ENCODE peak calls at places on chromosomes 2 and 18, in nine cellular contexts. E is right atrium auricular region, T is adrenal gland, M is prostate gland, R is heart right ventricle, S is breast epithelium, X is transverse colon, V is colonic mucosa, D is tibial artery. W is an unnamed sample.

GRCh38 chr18:58649966-58650816 is 21.1 kb upstream of the MALT1 start:
- DNase-seq in E (no peak), T (no peak), M (no peak), R (no peak), S (no peak), X (no peak), V (no peak), D (no peak), W (no peak)

GRCh38 chr2:43210467-43211303 is 15.7 kb downstream of the ZFP36L2 start:
- DNase-seq in E (no peak), T (no peak), M (no peak), R (peak; percentile 61), S (no peak), X (peak; percentile 68), V (peak; percentile 71), D (peak; percentile 75), W (peak; percentile 23)

GRCh38 chr18:63994783-63995399 is 25.0 kb downstream of the SERPINB8 start:
- DNase-seq in E (peak; percentile 67), T (peak; percentile 39), M (no peak), R (peak; percentile 23), S (peak; percentile 29), X (peak; percentile 40), V (peak; percentile 31), D (no peak), W (peak; percentile 45)

GRCh38 chr2:46534589-46534988 is 55.2 kb downstream of the TMEM247 start:
- DNase-seq in E (no peak), T (no peak), M (no peak), R (no peak), S (no peak), X (no peak), V (no peak), D (no peak), W (no peak)

GRCh38 chr2:237860273-237860935 is 981 bp downstream of the RAMP1 start:
- DNase-seq in E (no peak), T (no peak), M (no peak), R (no peak), S (no peak), X (no peak), V (no peak), D (no peak), W (peak; percentile 46)

GRCh38 chr2:64487256-64488049 is 33.5 kb downstream of the LGALSL start:
- DNase-seq in E (no peak), T (no peak), M (no peak), R (no peak), S (no peak), X (no peak), V (no peak), D (no peak), W (peak; percentile 14)

GRCh38 chr18:42255908-42256765 is 301.1 kb downstream of the PIK3C3 start:
- DNase-seq in E (no peak), T (no peak), M (no peak), R (no peak), S (no peak), X (no peak), V (no peak), D (no peak), W (no peak)

GRCh38 chr2:96156926-96157648 is 11.8 kb upstream of the DUSP2 start:
- DNase-seq in E (no peak), T (no peak), M (no peak), R (no peak), S (no peak), X (no peak), V (no peak), D (no peak), W (no peak)

GRCh38 chr2:26561918-26562810 is 79.0 kb downstream of the CIB4 start:
- DNase-seq in E (no peak), T (no peak), M (no peak), R (peak; percentile 46), S (peak; percentile 50), X (peak; percentile 61), V (peak; percentile 60), D (peak; percentile 66), W (peak; percentile 75)

GRCh38 chr2:16382451-16382850 is 283.2 kb downstream of the CYRIA start:
- DNase-seq in E (no peak), T (no peak), M (no peak), R (no peak), S (no peak), X (no peak), V (no peak), D (no peak), W (no peak)

GRCh38 chr18:48719988-48720654 is 181.3 kb downstream of the CTIF start:
- DNase-seq in E (no peak), T (peak; percentile 67), M (no peak), R (no peak), S (no peak), X (no peak), V (no peak), D (no peak), W (no peak)

GRCh38 chr2:95552911-95553310 is 38.9 kb upstream of the TRIM43 start:
- DNase-seq in E (peak; percentile 64), T (no peak), M (no peak), R (no peak), S (no peak), X (no peak), V (no peak), D (no peak), W (no peak)

GRCh38 chr2:26513261-26513660 is 35.3 kb upstream of the OTOF start:
- DNase-seq in E (no peak), T (no peak), M (no peak), R (no peak), S (no peak), X (no peak), V (no peak), D (no peak), W (no peak)

GRCh38 chr18:3529597-3529996 is 79.6 kb downstream of the TGIF1 start:
- DNase-seq in E (no peak), T (no peak), M (no peak), R (no peak), S (no peak), X (no peak), V (no peak), D (no peak), W (no peak)

GRCh38 chr18:47263197-47263827 is 11.9 kb upstream of the SKOR2 start:
- DNase-seq in E (no peak), T (no peak), M (no peak), R (no peak), S (no peak), X (no peak), V (no peak), D (no peak), W (no peak)

GRCh38 chr2:203366639-203367466 is 38.7 kb downstream of the ABI2 start:
- DNase-seq in E (no peak), T (no peak), M (no peak), R (no peak), S (no peak), X (no peak), V (no peak), D (no peak), W (no peak)

GRCh38 chr18:64713284-64713683 is 564.4 kb upstream of the LINC00305 start:
- DNase-seq in E (no peak), T (peak; percentile 20), M (no peak), R (no peak), S (no peak), X (no peak), V (no peak), D (no peak), W (peak; percentile 26)

GRCh38 chr2:157751462-157752058 is 122.9 kb upstream of the ACVR1C start:
- DNase-seq in E (no peak), T (no peak), M (no peak), R (no peak), S (no peak), X (no peak), V (no peak), D (no peak), W (peak; percentile 66)

GRCh38 chr2:174153757-174154680 is 94.3 kb downstream of the OLA1 start:
- DNase-seq in E (no peak), T (peak; percentile 75), M (no peak), R (no peak), S (no peak), X (no peak), V (no peak), D (no peak), W (no peak)

GRCh38 chr2:218658671-218659257 is 659 bp downstream of the ZNF142 start:
- DNase-seq in E (no peak), T (no peak), M (peak; percentile 24), R (no peak), S (no peak), X (peak; percentile 66), V (peak; percentile 69), D (no peak), W (peak; percentile 25)
- TF ChIP-seq CTCF in E (no peak), T (peak; percentile 34), M (no peak), R (no peak), S (no peak), X (no peak), V (peak; percentile 13), D (no peak), W (peak; percentile 31)

GRCh38 chr2:150476809-150477302 is 10.6 kb downstream of the RND3 start:
- DNase-seq in E (no peak), T (no peak), M (no peak), R (no peak), S (no peak), X (no peak), V (peak; percentile 46), D (no peak), W (peak; percentile 15)
- H3K27ac ChIP-seq in E (peak overlapping the region; percentile 50), T (no peak overlapping the region), M (peak overlapping the region; percentile 8), R (peak overlapping the region; percentile 51), S (peak overlapping the region; percentile 31), X (peak overlapping the region; percentile 93), V (peak overlapping the region; percentile 86), D (peak overlapping the region; percentile 83), W (peak overlapping the region; percentile 76)

GRCh38 chr18:37496568-37496967 is 69.0 kb downstream of the CELF4 start:
- DNase-seq in E (no peak), T (no peak), M (no peak), R (no peak), S (no peak), X (no peak), V (no peak), D (no peak), W (no peak)
- H3K27me3 ChIP-seq in E (no peaks in the 10 kb centered on the region), T (no peaks in the 10 kb centered on the region), M (no peaks in the 10 kb centered on the region), R (no peaks in the 10 kb centered on the region), S (no peaks in the 10 kb centered on the region), X (no peaks in the 10 kb centered on the region), V (no peaks in the 10 kb centered on the region), D (no peaks in the 10 kb centered on the region), W (no peaks in the 10 kb centered on the region)

GRCh38 chr2:156191547-156191946 is 141.0 kb downstream of the NR4A2 start:
- DNase-seq in E (no peak), T (no peak), M (no peak), R (no peak), S (no peak), X (no peak), V (no peak), D (no peak), W (no peak)

GRCh38 chr2:156190532-156190931 is 142.0 kb downstream of the NR4A2 start:
- DNase-seq in E (no peak), T (no peak), M (no peak), R (no peak), S (no peak), X (peak; percentile 16), V (peak; percentile 58), D (no peak), W (no peak)

GRCh38 chr2:156189143-156189542 is 143.4 kb downstream of the NR4A2 start:
- DNase-seq in E (no peak), T (no peak), M (no peak), R (no peak), S (no peak), X (peak; percentile 30), V (peak; percentile 63), D (no peak), W (no peak)

GRCh38 chr2:156189584-156189983 is 142.9 kb downstream of the NR4A2 start:
- DNase-seq in E (no peak), T (no peak), M (no peak), R (no peak), S (no peak), X (no peak), V (no peak), D (no peak), W (no peak)

GRCh38 chr2:156192468-156192867 is 140.1 kb downstream of the NR4A2 start:
- DNase-seq in E (no peak), T (no peak), M (no peak), R (no peak), S (no peak), X (no peak), V (no peak), D (no peak), W (no peak)
- TF ChIP-seq CTCF in E (peak; percentile 29), T (no peak), M (no peak), R (no peak), S (no peak), X (no peak), V (no peak), D (no peak), W (no peak)

W was measured in body of pancreas.